ENCODE peak calls at places on chromosome 1, in six cellular contexts. One of them, this sample, is unnamed. For H3K9me3 and H3K4me1, the result is how much of the 10 kb centered on the place peaks cover.

GRCh38 chr1:235090406-235091069 is 38.1 kb downstream of the TOMM20 start:
- DNase-seq in vagina: no peak
- DNase-seq in sigmoid colon: peak
- DNase-seq in endothelial cell of umbilical vein: peak
- DNase-seq in prostate gland: no peak
- DNase-seq in K562: no peak
- DNase-seq in this sample: no peak

GRCh38 chr1:206506803-206507394 is 432 bp upstream of the RASSF5 start:
- DNase-seq in vagina: no peak
- DNase-seq in sigmoid colon: no peak
- DNase-seq in endothelial cell of umbilical vein: no peak
- DNase-seq in prostate gland: no peak
- DNase-seq in K562: no peak
- DNase-seq in this sample: peak

GRCh38 chr1:237938553-237938952 is 47.8 kb upstream of the ZP4 start:
- DNase-seq in vagina: no peak
- DNase-seq in sigmoid colon: no peak
- DNase-seq in endothelial cell of umbilical vein: no peak
- DNase-seq in prostate gland: no peak
- DNase-seq in K562: peak
- DNase-seq in this sample: peak

GRCh38 chr1:164702216-164702615 is 143.2 kb downstream of the PBX1 start:
- DNase-seq in vagina: no peak
- DNase-seq in sigmoid colon: no peak
- DNase-seq in endothelial cell of umbilical vein: no peak
- DNase-seq in prostate gland: no peak
- DNase-seq in K562: no peak
- DNase-seq in this sample: no peak

GRCh38 chr1:32068891-32069590 is 3.7 kb upstream of the TMEM39B start:
- DNase-seq in vagina: no peak
- DNase-seq in sigmoid colon: no peak
- DNase-seq in endothelial cell of umbilical vein: peak
- DNase-seq in prostate gland: no peak
- DNase-seq in K562: no peak
- DNase-seq in this sample: no peak

GRCh38 chr1:38589036-38589435 is 270.5 kb downstream of the RRAGC start:
- DNase-seq in vagina: no peak
- DNase-seq in sigmoid colon: peak
- DNase-seq in endothelial cell of umbilical vein: no peak
- DNase-seq in prostate gland: no peak
- DNase-seq in K562: no peak
- DNase-seq in this sample: no peak

GRCh38 chr1:217019475-217019874 is 296.2 kb upstream of the ESRRG start:
- DNase-seq in vagina: no peak
- DNase-seq in sigmoid colon: no peak
- DNase-seq in endothelial cell of umbilical vein: no peak
- DNase-seq in prostate gland: no peak
- DNase-seq in K562: no peak
- DNase-seq in this sample: no peak

GRCh38 chr1:116321766-116322175 is 51.3 kb upstream of the ATP1A1 start:
- DNase-seq in vagina: no peak
- DNase-seq in sigmoid colon: no peak
- DNase-seq in endothelial cell of umbilical vein: no peak
- DNase-seq in prostate gland: no peak
- DNase-seq in K562: no peak
- DNase-seq in this sample: peak

GRCh38 chr1:116242741-116243140 is 130.3 kb upstream of the ATP1A1 start:
- DNase-seq in vagina: no peak
- DNase-seq in sigmoid colon: no peak
- DNase-seq in endothelial cell of umbilical vein: no peak
- DNase-seq in prostate gland: peak
- DNase-seq in K562: no peak
- DNase-seq in this sample: peak

GRCh38 chr1:21931171-21932093 is 5.7 kb downstream of the HSPG2 start:
- DNase-seq in vagina: no peak
- DNase-seq in sigmoid colon: peak
- DNase-seq in endothelial cell of umbilical vein: peak
- DNase-seq in prostate gland: no peak
- DNase-seq in K562: peak
- DNase-seq in this sample: peak

GRCh38 chr1:29457496-29458368 is 221.4 kb downstream of the PTPRU start:
- DNase-seq in vagina: no peak
- DNase-seq in sigmoid colon: no peak
- DNase-seq in endothelial cell of umbilical vein: no peak
- DNase-seq in prostate gland: no peak
- DNase-seq in K562: no peak
- DNase-seq in this sample: no peak

GRCh38 chr1:10671551-10672375 is 124.7 kb downstream of the CASZ1 start:
- DNase-seq in vagina: no peak
- DNase-seq in sigmoid colon: no peak
- DNase-seq in endothelial cell of umbilical vein: no peak
- DNase-seq in prostate gland: no peak
- DNase-seq in K562: no peak
- DNase-seq in this sample: peak

GRCh38 chr1:181501612-181502011 is 18.3 kb downstream of the CACNA1E start:
- DNase-seq in vagina: no peak
- DNase-seq in sigmoid colon: no peak
- DNase-seq in endothelial cell of umbilical vein: no peak
- DNase-seq in prostate gland: no peak
- DNase-seq in K562: no peak
- DNase-seq in this sample: no peak

GRCh38 chr1:47809301-47810084 is 187.7 kb downstream of the TRABD2B start:
- DNase-seq in vagina: no peak
- DNase-seq in sigmoid colon: no peak
- DNase-seq in endothelial cell of umbilical vein: no peak
- DNase-seq in prostate gland: no peak
- DNase-seq in K562: no peak
- DNase-seq in this sample: no peak

GRCh38 chr1:201282931-201283829 is at the start of gene PKP1:
- DNase-seq in vagina: no peak
- DNase-seq in sigmoid colon: peak
- DNase-seq in endothelial cell of umbilical vein: no peak
- DNase-seq in prostate gland: peak
- DNase-seq in K562: no peak
- DNase-seq in this sample: peak

GRCh38 chr1:91066545-91066944 is 44.7 kb upstream of the ZNF644 start:
- DNase-seq in vagina: no peak
- DNase-seq in sigmoid colon: no peak
- DNase-seq in endothelial cell of umbilical vein: no peak
- DNase-seq in prostate gland: no peak
- DNase-seq in K562: no peak
- DNase-seq in this sample: no peak

GRCh38 chr1:91015794-91016550 is 5.9 kb downstream of the ZNF644 start:
- DNase-seq in vagina: no peak
- DNase-seq in sigmoid colon: no peak
- DNase-seq in endothelial cell of umbilical vein: no peak
- DNase-seq in prostate gland: no peak
- DNase-seq in K562: no peak
- DNase-seq in this sample: no peak

GRCh38 chr1:156245451-156246232 is 2.2 kb downstream of the PAQR6 start:
- DNase-seq in vagina: no peak
- DNase-seq in sigmoid colon: no peak
- DNase-seq in endothelial cell of umbilical vein: peak
- DNase-seq in prostate gland: no peak
- DNase-seq in K562: no peak
- DNase-seq in this sample: peak

GRCh38 chr1:110750446-110751029 is 75.8 kb upstream of the KCNA3 start:
- DNase-seq in vagina: no peak
- DNase-seq in sigmoid colon: no peak
- DNase-seq in endothelial cell of umbilical vein: no peak
- DNase-seq in prostate gland: no peak
- DNase-seq in K562: no peak
- DNase-seq in this sample: no peak

GRCh38 chr1:24752305-24752704 is 7.1 kb downstream of the CLIC4 start:
- DNase-seq in vagina: no peak
- DNase-seq in sigmoid colon: no peak
- DNase-seq in endothelial cell of umbilical vein: no peak
- DNase-seq in prostate gland: no peak
- DNase-seq in K562: no peak
- DNase-seq in this sample: no peak

GRCh38 chr1:173134800-173135199 is 72.3 kb downstream of the TNFSF4 start:
- DNase-seq in vagina: no peak
- DNase-seq in sigmoid colon: no peak
- DNase-seq in endothelial cell of umbilical vein: no peak
- DNase-seq in prostate gland: no peak
- DNase-seq in K562: no peak
- DNase-seq in this sample: no peak

GRCh38 chr1:216223521-216223920 is 199.7 kb downstream of the USH2A start:
- DNase-seq in vagina: no peak
- DNase-seq in sigmoid colon: no peak
- DNase-seq in endothelial cell of umbilical vein: no peak
- DNase-seq in prostate gland: no peak
- DNase-seq in K562: no peak
- DNase-seq in this sample: no peak

DNA sequence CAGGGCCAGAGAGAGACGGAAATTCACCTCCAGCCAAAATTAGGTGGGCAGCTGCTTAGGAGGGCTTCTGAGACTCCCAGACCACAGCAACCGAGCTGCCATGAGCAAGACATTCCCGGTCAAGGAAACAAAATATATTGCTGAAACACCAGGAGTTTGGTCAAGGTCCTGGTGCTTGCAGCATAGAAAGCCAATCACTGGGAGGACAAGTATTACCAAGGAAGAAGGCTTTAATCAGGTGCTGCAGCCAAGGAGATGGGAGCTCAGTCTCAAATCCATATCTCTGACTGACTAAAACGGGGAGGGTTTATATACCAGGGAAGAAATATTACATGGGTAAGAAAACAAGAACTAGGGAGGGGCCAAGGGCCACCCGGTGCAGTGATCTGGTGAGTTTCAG is 18.8 kb upstream of the TMEM125 start:
- DNase-seq in vagina: no peak
- DNase-seq in sigmoid colon: no peak
- DNase-seq in endothelial cell of umbilical vein: no peak
- DNase-seq in prostate gland: no peak
- DNase-seq in K562: no peak
- DNase-seq in this sample: no peak
- H3K9me3 ChIP-seq in vagina: under half
- H3K9me3 ChIP-seq in sigmoid colon: under half
- H3K9me3 ChIP-seq in endothelial cell of umbilical vein: under half
- H3K9me3 ChIP-seq in prostate gland: under half
- H3K9me3 ChIP-seq in K562: under half
- H3K9me3 ChIP-seq in this sample: under half

GRCh38 chr1:184754479-184755225 is at the start of gene EDEM3:
- DNase-seq in vagina: peak
- DNase-seq in sigmoid colon: peak
- DNase-seq in endothelial cell of umbilical vein: peak
- DNase-seq in prostate gland: peak
- DNase-seq in K562: peak
- DNase-seq in this sample: peak
- TF ChIP-seq POLR2AphosphoS5 in vagina: peak
- TF ChIP-seq POLR2AphosphoS5 in sigmoid colon: peak
- TF ChIP-seq POLR2AphosphoS5 in endothelial cell of umbilical vein: peak
- TF ChIP-seq POLR2AphosphoS5 in prostate gland: peak
- TF ChIP-seq POLR2AphosphoS5 in K562: peak
- TF ChIP-seq POLR2AphosphoS5 in this sample: peak

GRCh38 chr1:208231929-208232360 is 12.2 kb downstream of the PLXNA2 start:
- DNase-seq in vagina: no peak
- DNase-seq in sigmoid colon: no peak
- DNase-seq in endothelial cell of umbilical vein: peak
- DNase-seq in prostate gland: no peak
- DNase-seq in K562: no peak
- DNase-seq in this sample: no peak

GRCh38 chr1:208234721-208235120 is 9.5 kb downstream of the PLXNA2 start:
- DNase-seq in vagina: no peak
- DNase-seq in sigmoid colon: no peak
- DNase-seq in endothelial cell of umbilical vein: no peak
- DNase-seq in prostate gland: no peak
- DNase-seq in K562: no peak
- DNase-seq in this sample: no peak

GRCh38 chr1:208232639-208233038 is 11.5 kb downstream of the PLXNA2 start:
- DNase-seq in vagina: no peak
- DNase-seq in sigmoid colon: no peak
- DNase-seq in endothelial cell of umbilical vein: no peak
- DNase-seq in prostate gland: no peak
- DNase-seq in K562: no peak
- DNase-seq in this sample: no peak

GRCh38 chr1:208233978-208234377 is 10.2 kb downstream of the PLXNA2 start:
- DNase-seq in vagina: no peak
- DNase-seq in sigmoid colon: no peak
- DNase-seq in endothelial cell of umbilical vein: no peak
- DNase-seq in prostate gland: no peak
- DNase-seq in K562: no peak
- DNase-seq in this sample: no peak

GRCh38 chr1:208233546-208233945 is 10.6 kb downstream of the PLXNA2 start:
- DNase-seq in vagina: no peak
- DNase-seq in sigmoid colon: no peak
- DNase-seq in endothelial cell of umbilical vein: peak
- DNase-seq in prostate gland: peak
- DNase-seq in K562: no peak
- DNase-seq in this sample: peak
- H3K4me1 ChIP-seq in vagina: half or more
- H3K4me1 ChIP-seq in sigmoid colon: under half
- H3K4me1 ChIP-seq in endothelial cell of umbilical vein: half or more
- H3K4me1 ChIP-seq in prostate gland: under half
- H3K4me1 ChIP-seq in K562: under half
- H3K4me1 ChIP-seq in this sample: half or more

GRCh38 chr1:152757747-152758146 is at the start of gene KPRP:
- DNase-seq in vagina: no peak
- DNase-seq in sigmoid colon: no peak
- DNase-seq in endothelial cell of umbilical vein: no peak
- DNase-seq in prostate gland: no peak
- DNase-seq in K562: no peak
- DNase-seq in this sample: no peak

GRCh38 chr1:152759453-152760173 is 1.8 kb downstream of the KPRP start:
- DNase-seq in vagina: no peak
- DNase-seq in sigmoid colon: no peak
- DNase-seq in endothelial cell of umbilical vein: no peak
- DNase-seq in prostate gland: no peak
- DNase-seq in K562: no peak
- DNase-seq in this sample: no peak

GRCh38 chr1:152761609-152762213 is 3.9 kb downstream of the KPRP start:
- DNase-seq in vagina: no peak
- DNase-seq in sigmoid colon: no peak
- DNase-seq in endothelial cell of umbilical vein: no peak
- DNase-seq in prostate gland: no peak
- DNase-seq in K562: no peak
- DNase-seq in this sample: no peak

GRCh38 chr1:152758636-152759035 is 811 bp downstream of the KPRP start:
- DNase-seq in vagina: no peak
- DNase-seq in sigmoid colon: no peak
- DNase-seq in endothelial cell of umbilical vein: no peak
- DNase-seq in prostate gland: no peak
- DNase-seq in K562: no peak
- DNase-seq in this sample: no peak

DNA sequence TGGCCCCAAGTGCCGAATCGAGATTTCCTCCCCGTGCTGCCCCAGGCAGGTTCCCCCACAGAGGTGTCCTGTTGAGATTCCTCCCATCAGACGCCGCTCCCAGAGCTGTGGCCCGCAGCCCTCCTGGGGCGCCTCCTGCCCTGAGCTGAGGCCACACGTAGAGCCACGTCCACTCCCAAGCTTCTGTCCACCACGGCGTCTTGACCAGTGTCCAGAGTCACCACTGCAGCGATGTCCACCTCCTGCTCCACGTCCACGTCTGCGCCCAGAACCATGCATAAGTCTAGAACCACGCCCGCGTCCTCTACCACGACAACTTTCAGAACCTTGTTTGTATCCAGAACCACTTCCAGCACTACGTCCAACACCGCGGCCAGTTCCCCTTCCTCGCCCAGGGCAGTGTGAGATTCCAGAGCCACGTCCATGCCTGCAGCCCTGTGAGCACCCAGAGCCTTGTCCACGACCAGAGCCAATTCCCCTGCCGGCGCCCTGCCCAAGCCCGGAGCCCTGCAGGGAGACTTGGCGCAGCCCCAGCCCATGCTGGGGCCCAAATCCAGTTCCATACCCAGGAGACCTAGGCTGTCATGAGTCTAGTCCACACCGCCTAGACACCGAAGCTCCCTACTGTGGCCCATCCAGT is 2.8 kb downstream of the KPRP start:
- DNase-seq in vagina: no peak
- DNase-seq in sigmoid colon: no peak
- DNase-seq in endothelial cell of umbilical vein: no peak
- DNase-seq in prostate gland: no peak
- DNase-seq in K562: no peak
- DNase-seq in this sample: no peak
- H3K9me3 ChIP-seq in vagina: under half
- H3K9me3 ChIP-seq in sigmoid colon: under half
- H3K9me3 ChIP-seq in endothelial cell of umbilical vein: under half
- H3K9me3 ChIP-seq in prostate gland: under half
- H3K9me3 ChIP-seq in K562: under half
- H3K9me3 ChIP-seq in this sample: under half

This sample was measured in transverse colon.